ENCODE peak calls at places on chromosomes 13 and 19, in nine cellular contexts. One of them, this sample, is unnamed.

GRCh38 chr13:34156841-34157365 is 339.0 kb downstream of the RFC3 start:
- DNase-seq in NCI-H774: peak; percentile 61
- DNase-seq in cerebellar nuclear complex: no peak
- DNase-seq in T-helper 2 cell: no peak
- DNase-seq in CD8-positive, alpha-beta memory T cell: no peak
- DNase-seq in NCI-H1105 treated with DMSO at 0.1 percent for 48 hours: no peak
- DNase-seq in coronary artery: peak; percentile 89
- DNase-seq in body of pancreas: peak; percentile 94
- DNase-seq in stimulated activated naive CD4-positive, alpha-beta T cell: no peak
- DNase-seq in this sample: peak; percentile 76

GRCh38 chr13:75368167-75368566 is 113.8 kb downstream of the TBC1D4 start:
- DNase-seq in CD8-positive, alpha-beta memory T cell: no peak
- DNase-seq in stimulated activated naive CD4-positive, alpha-beta T cell: no peak
- DNase-seq in coronary artery: no peak
- DNase-seq in T-helper 2 cell: no peak
- DNase-seq in cerebellar nuclear complex: no peak
- DNase-seq in body of pancreas: no peak
- DNase-seq in NCI-H1105 treated with DMSO at 0.1 percent for 48 hours: no peak
- DNase-seq in NCI-H774: no peak
- DNase-seq in this sample: no peak

GRCh38 chr13:24693862-24694471 is 13.8 kb downstream of the ATP12A start:
- DNase-seq in cerebellar nuclear complex: no peak
- DNase-seq in T-helper 2 cell: no peak
- DNase-seq in body of pancreas: peak; percentile 33
- DNase-seq in stimulated activated naive CD4-positive, alpha-beta T cell: no peak
- DNase-seq in NCI-H774: peak; percentile 40
- DNase-seq in coronary artery: no peak
- DNase-seq in CD8-positive, alpha-beta memory T cell: no peak
- DNase-seq in NCI-H1105 treated with DMSO at 0.1 percent for 48 hours: peak; percentile 61
- DNase-seq in this sample: peak; percentile 96

GRCh38 chr13:109126973-109127615 is 497.7 kb downstream of the MYO16 start:
- DNase-seq in cerebellar nuclear complex: no peak
- DNase-seq in CD8-positive, alpha-beta memory T cell: no peak
- DNase-seq in body of pancreas: no peak
- DNase-seq in stimulated activated naive CD4-positive, alpha-beta T cell: no peak
- DNase-seq in coronary artery: no peak
- DNase-seq in NCI-H1105 treated with DMSO at 0.1 percent for 48 hours: no peak
- DNase-seq in NCI-H774: no peak
- DNase-seq in T-helper 2 cell: no peak
- DNase-seq in this sample: no peak

GRCh38 chr13:35789335-35790166 is 313.1 kb upstream of the MAB21L1 start:
- DNase-seq in CD8-positive, alpha-beta memory T cell: no peak
- DNase-seq in coronary artery: no peak
- DNase-seq in NCI-H774: no peak
- DNase-seq in body of pancreas: no peak
- DNase-seq in NCI-H1105 treated with DMSO at 0.1 percent for 48 hours: peak; percentile 35
- DNase-seq in stimulated activated naive CD4-positive, alpha-beta T cell: no peak
- DNase-seq in cerebellar nuclear complex: no peak
- DNase-seq in T-helper 2 cell: no peak
- DNase-seq in this sample: peak; percentile 28

GRCh38 chr13:51297556-51297955 is 41.9 kb upstream of the SERPINE3 start:
- DNase-seq in coronary artery: no peak
- DNase-seq in NCI-H1105 treated with DMSO at 0.1 percent for 48 hours: no peak
- DNase-seq in T-helper 2 cell: no peak
- DNase-seq in cerebellar nuclear complex: no peak
- DNase-seq in body of pancreas: no peak
- DNase-seq in CD8-positive, alpha-beta memory T cell: no peak
- DNase-seq in NCI-H774: no peak
- DNase-seq in stimulated activated naive CD4-positive, alpha-beta T cell: no peak
- DNase-seq in this sample: no peak

GRCh38 chr19:14089662-14090508 is 666 bp downstream of the SAMD1 start:
- DNase-seq in NCI-H1105 treated with DMSO at 0.1 percent for 48 hours: peak; percentile 32
- DNase-seq in body of pancreas: peak; percentile 53
- DNase-seq in T-helper 2 cell: peak; percentile 34
- DNase-seq in CD8-positive, alpha-beta memory T cell: peak; percentile 64
- DNase-seq in cerebellar nuclear complex: no peak
- DNase-seq in stimulated activated naive CD4-positive, alpha-beta T cell: no peak
- DNase-seq in coronary artery: no peak
- DNase-seq in NCI-H774: no peak
- DNase-seq in this sample: no peak

GRCh38 chr13:27549406-27549981 is 70.8 kb downstream of the LNX2 start:
- DNase-seq in stimulated activated naive CD4-positive, alpha-beta T cell: no peak
- DNase-seq in coronary artery: no peak
- DNase-seq in T-helper 2 cell: no peak
- DNase-seq in NCI-H774: peak; percentile 2
- DNase-seq in CD8-positive, alpha-beta memory T cell: no peak
- DNase-seq in NCI-H1105 treated with DMSO at 0.1 percent for 48 hours: no peak
- DNase-seq in body of pancreas: peak; percentile 75
- DNase-seq in cerebellar nuclear complex: no peak
- DNase-seq in this sample: peak; percentile 94

GRCh38 chr13:34853161-34853560 is 88.9 kb upstream of the NBEA start:
- DNase-seq in body of pancreas: no peak
- DNase-seq in coronary artery: no peak
- DNase-seq in stimulated activated naive CD4-positive, alpha-beta T cell: no peak
- DNase-seq in CD8-positive, alpha-beta memory T cell: no peak
- DNase-seq in NCI-H774: no peak
- DNase-seq in cerebellar nuclear complex: no peak
- DNase-seq in NCI-H1105 treated with DMSO at 0.1 percent for 48 hours: no peak
- DNase-seq in T-helper 2 cell: no peak
- DNase-seq in this sample: no peak

GRCh38 chr13:53242015-53242414 is 213.4 kb downstream of the OLFM4 start:
- DNase-seq in T-helper 2 cell: no peak
- DNase-seq in NCI-H774: no peak
- DNase-seq in coronary artery: no peak
- DNase-seq in body of pancreas: no peak
- DNase-seq in NCI-H1105 treated with DMSO at 0.1 percent for 48 hours: peak; percentile 18
- DNase-seq in cerebellar nuclear complex: no peak
- DNase-seq in stimulated activated naive CD4-positive, alpha-beta T cell: no peak
- DNase-seq in CD8-positive, alpha-beta memory T cell: no peak
- DNase-seq in this sample: peak; percentile 98

GRCh38 chr19:48812094-48812929 is 1.5 kb upstream of the BCAT2 start:
- DNase-seq in coronary artery: peak; percentile 93
- DNase-seq in body of pancreas: peak; percentile 97
- DNase-seq in T-helper 2 cell: peak; percentile 57
- DNase-seq in CD8-positive, alpha-beta memory T cell: peak; percentile 66
- DNase-seq in stimulated activated naive CD4-positive, alpha-beta T cell: peak; percentile 18
- DNase-seq in cerebellar nuclear complex: no peak
- DNase-seq in NCI-H774: peak; percentile 95
- DNase-seq in NCI-H1105 treated with DMSO at 0.1 percent for 48 hours: peak; percentile 91
- DNase-seq in this sample: peak; percentile 83

GRCh38 chr19:34274827-34275625 is 20.7 kb downstream of the GARRE1 start:
- DNase-seq in coronary artery: no peak
- DNase-seq in body of pancreas: no peak
- DNase-seq in stimulated activated naive CD4-positive, alpha-beta T cell: no peak
- DNase-seq in T-helper 2 cell: no peak
- DNase-seq in NCI-H1105 treated with DMSO at 0.1 percent for 48 hours: no peak
- DNase-seq in cerebellar nuclear complex: no peak
- DNase-seq in CD8-positive, alpha-beta memory T cell: no peak
- DNase-seq in NCI-H774: no peak
- DNase-seq in this sample: no peak

GRCh38 chr13:49503951-49504350 is 8.2 kb downstream of the PHF11 start:
- DNase-seq in cerebellar nuclear complex: no peak
- DNase-seq in CD8-positive, alpha-beta memory T cell: no peak
- DNase-seq in coronary artery: no peak
- DNase-seq in NCI-H1105 treated with DMSO at 0.1 percent for 48 hours: no peak
- DNase-seq in T-helper 2 cell: no peak
- DNase-seq in body of pancreas: no peak
- DNase-seq in NCI-H774: no peak
- DNase-seq in stimulated activated naive CD4-positive, alpha-beta T cell: no peak
- DNase-seq in this sample: no peak

GRCh38 chr19:1082928-1083816 is 12.0 kb downstream of the POLR2E start:
- DNase-seq in body of pancreas: no peak
- DNase-seq in NCI-H774: no peak
- DNase-seq in CD8-positive, alpha-beta memory T cell: no peak
- DNase-seq in coronary artery: no peak
- DNase-seq in cerebellar nuclear complex: no peak
- DNase-seq in T-helper 2 cell: no peak
- DNase-seq in stimulated activated naive CD4-positive, alpha-beta T cell: no peak
- DNase-seq in NCI-H1105 treated with DMSO at 0.1 percent for 48 hours: no peak
- DNase-seq in this sample: no peak

GRCh38 chr19:33752018-33752790 is 44.5 kb upstream of the KCTD15 start:
- DNase-seq in NCI-H1105 treated with DMSO at 0.1 percent for 48 hours: no peak
- DNase-seq in cerebellar nuclear complex: no peak
- DNase-seq in body of pancreas: no peak
- DNase-seq in coronary artery: no peak
- DNase-seq in NCI-H774: no peak
- DNase-seq in T-helper 2 cell: no peak
- DNase-seq in stimulated activated naive CD4-positive, alpha-beta T cell: no peak
- DNase-seq in CD8-positive, alpha-beta memory T cell: peak; percentile 38
- DNase-seq in this sample: no peak

GRCh38 chr19:4197625-4198466 is 15.4 kb downstream of the ANKRD24 start:
- DNase-seq in body of pancreas: no peak
- DNase-seq in CD8-positive, alpha-beta memory T cell: no peak
- DNase-seq in NCI-H1105 treated with DMSO at 0.1 percent for 48 hours: peak; percentile 18
- DNase-seq in coronary artery: no peak
- DNase-seq in NCI-H774: no peak
- DNase-seq in T-helper 2 cell: no peak
- DNase-seq in cerebellar nuclear complex: no peak
- DNase-seq in stimulated activated naive CD4-positive, alpha-beta T cell: no peak
- DNase-seq in this sample: no peak

GRCh38 chr19:46134527-46134926 is 10.0 kb upstream of the IGFL3 start:
- DNase-seq in T-helper 2 cell: no peak
- DNase-seq in body of pancreas: no peak
- DNase-seq in cerebellar nuclear complex: no peak
- DNase-seq in stimulated activated naive CD4-positive, alpha-beta T cell: no peak
- DNase-seq in NCI-H774: peak; percentile 33
- DNase-seq in NCI-H1105 treated with DMSO at 0.1 percent for 48 hours: no peak
- DNase-seq in CD8-positive, alpha-beta memory T cell: no peak
- DNase-seq in coronary artery: no peak
- DNase-seq in this sample: no peak

GRCh38 chr19:2488942-2489731 is 13.2 kb downstream of the GADD45B start:
- DNase-seq in coronary artery: no peak
- DNase-seq in body of pancreas: peak; percentile 83
- DNase-seq in cerebellar nuclear complex: no peak
- DNase-seq in T-helper 2 cell: no peak
- DNase-seq in stimulated activated naive CD4-positive, alpha-beta T cell: no peak
- DNase-seq in NCI-H774: no peak
- DNase-seq in CD8-positive, alpha-beta memory T cell: no peak
- DNase-seq in NCI-H1105 treated with DMSO at 0.1 percent for 48 hours: peak; percentile 36
- DNase-seq in this sample: no peak

GRCh38 chr13:45167611-45168554 is 33.0 kb downstream of the KCTD4 start:
- DNase-seq in cerebellar nuclear complex: no peak
- DNase-seq in NCI-H1105 treated with DMSO at 0.1 percent for 48 hours: no peak
- DNase-seq in CD8-positive, alpha-beta memory T cell: no peak
- DNase-seq in NCI-H774: no peak
- DNase-seq in body of pancreas: peak; percentile 85
- DNase-seq in coronary artery: no peak
- DNase-seq in T-helper 2 cell: no peak
- DNase-seq in stimulated activated naive CD4-positive, alpha-beta T cell: no peak
- DNase-seq in this sample: no peak

GRCh38 chr19:40147693-40148347 is 43.4 kb upstream of the MAP3K10 start:
- DNase-seq in cerebellar nuclear complex: no peak
- DNase-seq in CD8-positive, alpha-beta memory T cell: no peak
- DNase-seq in body of pancreas: no peak
- DNase-seq in NCI-H1105 treated with DMSO at 0.1 percent for 48 hours: no peak
- DNase-seq in NCI-H774: no peak
- DNase-seq in coronary artery: no peak
- DNase-seq in T-helper 2 cell: no peak
- DNase-seq in stimulated activated naive CD4-positive, alpha-beta T cell: no peak
- DNase-seq in this sample: no peak

GRCh38 chr19:52171321-52172169 is at the start of gene ZNF836:
- DNase-seq in NCI-H1105 treated with DMSO at 0.1 percent for 48 hours: peak; percentile 83
- DNase-seq in coronary artery: peak; percentile 90
- DNase-seq in stimulated activated naive CD4-positive, alpha-beta T cell: peak; percentile 88
- DNase-seq in cerebellar nuclear complex: no peak
- DNase-seq in body of pancreas: peak; percentile 93
- DNase-seq in NCI-H774: peak; percentile 77
- DNase-seq in T-helper 2 cell: peak; percentile 89
- DNase-seq in CD8-positive, alpha-beta memory T cell: peak; percentile 92
- DNase-seq in this sample: peak; percentile 73

GRCh38 chr13:37138169-37138568 is 32.7 kb upstream of the CSNK1A1L start:
- DNase-seq in CD8-positive, alpha-beta memory T cell: no peak
- DNase-seq in cerebellar nuclear complex: no peak
- DNase-seq in NCI-H774: no peak
- DNase-seq in T-helper 2 cell: no peak
- DNase-seq in coronary artery: no peak
- DNase-seq in stimulated activated naive CD4-positive, alpha-beta T cell: no peak
- DNase-seq in body of pancreas: no peak
- DNase-seq in NCI-H1105 treated with DMSO at 0.1 percent for 48 hours: no peak
- DNase-seq in this sample: no peak

GRCh38 chr13:76455960-76456359 is 430.2 kb downstream of the KCTD12 start:
- DNase-seq in cerebellar nuclear complex: no peak
- DNase-seq in T-helper 2 cell: no peak
- DNase-seq in NCI-H1105 treated with DMSO at 0.1 percent for 48 hours: no peak
- DNase-seq in CD8-positive, alpha-beta memory T cell: no peak
- DNase-seq in NCI-H774: no peak
- DNase-seq in body of pancreas: no peak
- DNase-seq in stimulated activated naive CD4-positive, alpha-beta T cell: no peak
- DNase-seq in coronary artery: no peak
- DNase-seq in this sample: no peak

GRCh38 chr19:28377077-28377476 is 835.9 kb downstream of the UQCRFS1 start:
- DNase-seq in T-helper 2 cell: no peak
- DNase-seq in coronary artery: no peak
- DNase-seq in stimulated activated naive CD4-positive, alpha-beta T cell: no peak
- DNase-seq in cerebellar nuclear complex: no peak
- DNase-seq in CD8-positive, alpha-beta memory T cell: no peak
- DNase-seq in body of pancreas: no peak
- DNase-seq in NCI-H774: no peak
- DNase-seq in NCI-H1105 treated with DMSO at 0.1 percent for 48 hours: no peak
- DNase-seq in this sample: no peak

GRCh38 chr19:3644351-3645066 is 17.9 kb upstream of the CACTIN start:
- DNase-seq in NCI-H774: no peak
- DNase-seq in stimulated activated naive CD4-positive, alpha-beta T cell: no peak
- DNase-seq in body of pancreas: no peak
- DNase-seq in T-helper 2 cell: no peak
- DNase-seq in coronary artery: no peak
- DNase-seq in NCI-H1105 treated with DMSO at 0.1 percent for 48 hours: no peak
- DNase-seq in CD8-positive, alpha-beta memory T cell: no peak
- DNase-seq in cerebellar nuclear complex: no peak
- DNase-seq in this sample: no peak

GRCh38 chr19:18795540-18795939 is 4.4 kb upstream of the COMP start:
- DNase-seq in coronary artery: no peak
- DNase-seq in NCI-H774: no peak
- DNase-seq in body of pancreas: peak; percentile 8
- DNase-seq in CD8-positive, alpha-beta memory T cell: no peak
- DNase-seq in NCI-H1105 treated with DMSO at 0.1 percent for 48 hours: no peak
- DNase-seq in cerebellar nuclear complex: no peak
- DNase-seq in stimulated activated naive CD4-positive, alpha-beta T cell: no peak
- DNase-seq in T-helper 2 cell: no peak
- DNase-seq in this sample: no peak